ENCODE peak calls at places on chromosomes 13 and 19, in six cellular contexts. K, M, V, J, Q and F are unnamed samples.

GRCh38 chr13:91101436-91101835 is 246.1 kb upstream of the MIR17HG start:
- DNase-seq in K (no peak), M (no peak), V (no peak), J (no peak), Q (no peak), F (no peak)

GRCh38 chr13:30418886-30419459 is 3.3 kb upstream of the UBE2L5 start:
- DNase-seq in K (no peak), M (no peak), V (no peak), J (no peak), Q (no peak), F (no peak)

GRCh38 chr13:86006317-86006716 is 207.1 kb upstream of the SLITRK6 start:
- DNase-seq in K (no peak), M (no peak), V (no peak), J (no peak), Q (no peak), F (no peak)

GRCh38 chr13:44142911-44143665 is 230.5 kb upstream of the SERP2 start:
- DNase-seq in K (no peak), M (no peak), V (no peak), J (no peak), Q (no peak), F (peak)

GRCh38 chr19:33429891-33430673 is 56.6 kb downstream of the CEBPG start:
- DNase-seq in K (peak), M (no peak), V (no peak), J (no peak), Q (peak), F (no peak)

GRCh38 chr13:22128413-22129198 is 457.7 kb downstream of the FGF9 start:
- DNase-seq in K (no peak), M (peak), V (no peak), J (no peak), Q (no peak), F (no peak)

GRCh38 chr13:48194392-48194754 is 38.6 kb upstream of the ITM2B start:
- DNase-seq in K (no peak), M (no peak), V (no peak), J (peak), Q (no peak), F (no peak)

GRCh38 chr19:38255759-38256052 is 468 bp downstream of the PPP1R14A start:
- DNase-seq in K (no peak), M (no peak), V (no peak), J (no peak), Q (no peak), F (no peak)

GRCh38 chr13:26964278-26965057 is 203.9 kb upstream of the GPR12 start:
- DNase-seq in K (no peak), M (no peak), V (no peak), J (no peak), Q (no peak), F (peak)

GRCh38 chr13:109271991-109272454 is 514.4 kb downstream of the IRS2 start:
- DNase-seq in K (no peak), M (no peak), V (no peak), J (no peak), Q (no peak), F (no peak)

GRCh38 chr19:3458595-3459284 is 21.6 kb downstream of the SMIM24 start:
- DNase-seq in K (peak), M (no peak), V (no peak), J (no peak), Q (no peak), F (no peak)

GRCh38 chr19:56106397-56106849 is 14.7 kb downstream of the ZNF787 start:
- DNase-seq in K (no peak), M (no peak), V (no peak), J (no peak), Q (no peak), F (no peak)

GRCh38 chr13:30569901-30570576 is 47.7 kb upstream of the USPL1 start:
- DNase-seq in K (no peak), M (peak), V (no peak), J (no peak), Q (no peak), F (no peak)

GRCh38 chr13:75533866-75534265 is 3.8 kb downstream of the COMMD6 start:
- DNase-seq in K (no peak), M (no peak), V (no peak), J (no peak), Q (no peak), F (no peak)

GRCh38 chr13:49315036-49315565 is 67.4 kb downstream of the CDADC1 start:
- DNase-seq in K (no peak), M (no peak), V (no peak), J (no peak), Q (no peak), F (no peak)